ENCODE peak calls at places on chromosomes 7 and 10, in six cellular contexts. C is K562; F is NCI-H146; H is activated T-cell treated with anti-CD3 and anti-CD28 coated beads, Interleukin-2, amount 50 U/mL, for 72 hours; N is activated CD4-positive, CD25-positive, alpha-beta regulatory T cell; G is tibial nerve. K is an unnamed sample.

GRCh38 chr7:94297397-94297838 is 97.3 kb upstream of the COL1A2 start:
- DNase-seq in C (no peak), F (no peak), H (no peak), N (no peak), G (peak), K (no peak)

GRCh38 chr10:14904316-14904732 is 25.7 kb downstream of the SUV39H2 start:
- DNase-seq in C (peak), F (peak), H (peak), N (no peak), G (no peak), K (no peak)

GRCh38 chr7:39413866-39414668 is 152.1 kb upstream of the YAE1 start:
- DNase-seq in C (peak), F (peak), H (peak), N (no peak), G (no peak), K (no peak)

GRCh38 chr10:11515596-11516418 is 95.6 kb downstream of the USP6NL start:
- DNase-seq in C (peak), F (peak), H (peak), N (peak), G (no peak), K (no peak)

GRCh38 chr7:76216683-76217082 is 15.0 kb downstream of the SRRM3 start:
- DNase-seq in C (no peak), F (peak), H (no peak), N (no peak), G (no peak), K (no peak)

GRCh38 chr7:5320802-5321396 is 38.2 kb downstream of the SLC29A4 start:
- DNase-seq in C (no peak), F (no peak), H (no peak), N (no peak), G (no peak), K (no peak)

GRCh38 chr10:71795248-71795647 is 21.9 kb upstream of the VSIR start:
- DNase-seq in C (peak), F (no peak), H (no peak), N (no peak), G (no peak), K (no peak)

GRCh38 chr10:5858811-5859210 is 30.9 kb downstream of the ANKRD16 start:
- DNase-seq in C (no peak), F (no peak), H (no peak), N (no peak), G (no peak), K (no peak)

GRCh38 chr7:101598981-101599681 is 30.0 kb downstream of the MYL10 start:
- DNase-seq in C (no peak), F (no peak), H (no peak), N (no peak), G (no peak), K (no peak)

GRCh38 chr10:117609095-117609821 is 66.7 kb downstream of the EMX2 start:
- DNase-seq in C (no peak), F (peak), H (no peak), N (no peak), G (no peak), K (no peak)

GRCh38 chr10:128429835-128430513 is 303.8 kb upstream of the MKI67 start:
- DNase-seq in C (no peak), F (no peak), H (no peak), N (no peak), G (no peak), K (peak)

K was measured in esophagus muscularis mucosa.